ENCODE peak calls at places on chromosomes 16 and 17, in four cellular contexts. One of them, this sample, is unnamed.

GRCh38 chr17:9587969-9588656 is 11.7 kb downstream of the CFAP52 start:
- DNase-seq in breast epithelium: no peak
- DNase-seq in GM06990: no peak
- DNase-seq in OCI-LY7: peak
- DNase-seq in this sample: no peak

GRCh38 chr17:75774471-75774987 is 9.5 kb upstream of the GALK1 start:
- DNase-seq in breast epithelium: peak
- DNase-seq in OCI-LY7: no peak
- DNase-seq in GM06990: no peak
- DNase-seq in this sample: no peak

GRCh38 chr16:84406006-84406963 is 37.9 kb downstream of the ATP2C2 start:
- DNase-seq in GM06990: no peak
- DNase-seq in breast epithelium: no peak
- DNase-seq in OCI-LY7: no peak
- DNase-seq in this sample: no peak

GRCh38 chr16:48157794-48158193 is 2.0 kb upstream of the ABCC12 start:
- DNase-seq in OCI-LY7: no peak
- DNase-seq in breast epithelium: no peak
- DNase-seq in GM06990: no peak
- DNase-seq in this sample: no peak

GRCh38 chr17:68599091-68599872 is 1.9 kb downstream of the FAM20A start:
- DNase-seq in breast epithelium: no peak
- DNase-seq in OCI-LY7: no peak
- DNase-seq in GM06990: no peak
- DNase-seq in this sample: no peak

GRCh38 chr16:67404740-67405226 is 11.5 kb upstream of the TPPP3 start:
- DNase-seq in OCI-LY7: no peak
- DNase-seq in GM06990: no peak
- DNase-seq in breast epithelium: peak
- DNase-seq in this sample: no peak

GRCh38 chr17:39979865-39980401 is 674 bp upstream of the PSMD3 start:
- DNase-seq in breast epithelium: no peak
- DNase-seq in GM06990: no peak
- DNase-seq in OCI-LY7: peak
- DNase-seq in this sample: no peak

GRCh38 chr16:31458073-31458834 is 1.0 kb upstream of the ARMC5 start:
- DNase-seq in OCI-LY7: peak
- DNase-seq in GM06990: peak
- DNase-seq in breast epithelium: peak
- DNase-seq in this sample: no peak

GRCh38 chr16:30009085-30009862 is 1.6 kb downstream of the DOC2A start:
- DNase-seq in OCI-LY7: no peak
- DNase-seq in breast epithelium: no peak
- DNase-seq in GM06990: no peak
- DNase-seq in this sample: no peak

GRCh38 chr16:74297296-74297665 is 667 bp downstream of the PSMD7 start:
- DNase-seq in breast epithelium: no peak
- DNase-seq in OCI-LY7: peak
- DNase-seq in GM06990: peak
- DNase-seq in this sample: no peak

GRCh38 chr17:65020284-65020683 is 36.3 kb downstream of the GNA13 start:
- DNase-seq in OCI-LY7: no peak
- DNase-seq in breast epithelium: no peak
- DNase-seq in GM06990: no peak
- DNase-seq in this sample: no peak

GRCh38 chr17:15886804-15887203 is 58.1 kb upstream of the ADORA2B start:
- DNase-seq in OCI-LY7: no peak
- DNase-seq in GM06990: no peak
- DNase-seq in breast epithelium: no peak
- DNase-seq in this sample: no peak

GRCh38 chr16:85164838-85165516 is 52.7 kb upstream of the CIBAR2 start:
- DNase-seq in OCI-LY7: no peak
- DNase-seq in breast epithelium: no peak
- DNase-seq in GM06990: no peak
- DNase-seq in this sample: no peak

GRCh38 chr17:1154704-1155103 is 25.1 kb downstream of the ABR start:
- DNase-seq in GM06990: no peak
- DNase-seq in breast epithelium: no peak
- DNase-seq in OCI-LY7: no peak
- DNase-seq in this sample: no peak

GRCh38 chr17:36740157-36740556 is 138.8 kb downstream of the MRM1 start:
- DNase-seq in OCI-LY7: no peak
- DNase-seq in breast epithelium: no peak
- DNase-seq in GM06990: no peak
- DNase-seq in this sample: no peak

GRCh38 chr16:75092777-75093176 is 23.8 kb downstream of the LDHD start:
- DNase-seq in GM06990: no peak
- DNase-seq in breast epithelium: no peak
- DNase-seq in OCI-LY7: no peak
- DNase-seq in this sample: no peak

GRCh38 chr16:77946834-77947233 is 75.5 kb upstream of the CLEC3A start:
- DNase-seq in breast epithelium: no peak
- DNase-seq in GM06990: no peak
- DNase-seq in OCI-LY7: no peak
- DNase-seq in this sample: no peak

GRCh38 chr16:12999368-12999767 is 98.0 kb downstream of the SHISA9 start:
- DNase-seq in breast epithelium: no peak
- DNase-seq in OCI-LY7: no peak
- DNase-seq in GM06990: no peak
- DNase-seq in this sample: no peak

GRCh38 chr16:24834459-24835335 is 11.1 kb upstream of the SLC5A11 start:
- DNase-seq in GM06990: no peak
- DNase-seq in breast epithelium: no peak
- DNase-seq in OCI-LY7: peak
- DNase-seq in this sample: no peak

GRCh38 chr16:87608400-87608985 is 6.2 kb downstream of the JPH3 start:
- DNase-seq in breast epithelium: no peak
- DNase-seq in GM06990: no peak
- DNase-seq in OCI-LY7: peak
- DNase-seq in this sample: no peak

GRCh38 chr17:63498621-63499195 is 21.8 kb downstream of the ACE start:
- DNase-seq in GM06990: no peak
- DNase-seq in OCI-LY7: no peak
- DNase-seq in breast epithelium: no peak
- DNase-seq in this sample: no peak

GRCh38 chr17:55710410-55710809 is 12.3 kb downstream of the TMEM100 start:
- DNase-seq in breast epithelium: no peak
- DNase-seq in GM06990: no peak
- DNase-seq in OCI-LY7: no peak
- DNase-seq in this sample: no peak

GRCh38 chr16:3863587-3863986 is 16.9 kb downstream of the CREBBP start:
- DNase-seq in breast epithelium: no peak
- DNase-seq in GM06990: no peak
- DNase-seq in OCI-LY7: no peak
- DNase-seq in this sample: no peak
- TF ChIP-seq CTCF in breast epithelium: no peak
- TF ChIP-seq CTCF in GM06990: no peak
- TF ChIP-seq CTCF in OCI-LY7: no peak
- TF ChIP-seq CTCF in this sample: peak

GRCh38 chr17:28717578-28718316 is at the start of gene RAB34:
- DNase-seq in GM06990: peak
- DNase-seq in breast epithelium: peak
- DNase-seq in OCI-LY7: no peak
- DNase-seq in this sample: no peak
- TF ChIP-seq CTCF in GM06990: no peak
- TF ChIP-seq CTCF in breast epithelium: no peak
- TF ChIP-seq CTCF in OCI-LY7: no peak
- TF ChIP-seq CTCF in this sample: no peak

GRCh38 chr16:27315333-27316037 is 1.7 kb downstream of the IL4R start:
- DNase-seq in OCI-LY7: peak
- DNase-seq in breast epithelium: peak
- DNase-seq in GM06990: peak
- DNase-seq in this sample: no peak
- TF ChIP-seq CTCF in OCI-LY7: peak
- TF ChIP-seq CTCF in breast epithelium: no peak
- TF ChIP-seq CTCF in GM06990: peak
- TF ChIP-seq CTCF in this sample: peak

DNA sequence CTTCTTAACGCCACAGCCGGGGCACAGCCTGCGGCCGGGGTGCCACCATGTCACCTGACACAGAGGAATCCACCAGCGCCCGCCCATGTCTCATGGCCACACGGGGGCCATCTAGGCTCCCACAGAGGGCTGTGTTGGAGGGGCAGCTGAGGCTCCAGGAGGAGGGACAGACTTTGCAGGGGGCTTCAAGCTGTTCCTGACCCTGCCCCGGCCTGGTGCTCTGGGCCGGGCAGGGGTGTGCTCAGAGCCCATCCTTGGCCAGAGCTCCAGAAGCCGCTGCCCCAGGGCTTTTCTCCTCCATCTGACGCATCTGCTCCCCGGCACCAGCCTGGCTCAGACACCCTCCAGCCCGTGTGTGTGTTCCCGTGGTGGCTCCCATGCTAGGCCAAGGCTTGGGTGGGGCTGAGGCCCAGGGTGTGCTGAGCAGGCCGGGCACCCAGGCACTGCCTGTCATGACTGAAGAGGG is 7.8 kb upstream of the SLC38A10 start:
- DNase-seq in GM06990: no peak
- DNase-seq in OCI-LY7: no peak
- DNase-seq in breast epithelium: no peak
- DNase-seq in this sample: no peak
- TF ChIP-seq CTCF in GM06990: no peak
- TF ChIP-seq CTCF in OCI-LY7: peak
- TF ChIP-seq CTCF in breast epithelium: no peak
- TF ChIP-seq CTCF in this sample: no peak

This sample was measured in GM12864.